ENCODE peak calls at places on chromosomes 4 and X, in five cellular contexts. U, S, C, Z and K are unnamed samples.

GRCh38 chr4:91340843-91341242 is 962.9 kb upstream of the GRID2 start:
- DNase-seq in U (no peak), S (no peak), C (no peak), Z (no peak), K (no peak)

GRCh38 chr4:148814030-148814429 is 371.8 kb upstream of the NR3C2 start:
- DNase-seq in U (peak; percentile 39), S (no peak), C (peak; percentile 86), Z (no peak), K (peak; percentile 45)

GRCh38 chr4:89469930-89470375 is 162.4 kb upstream of the GPRIN3 start:
- DNase-seq in U (no peak), S (no peak), C (peak; percentile 91), Z (peak; percentile 19), K (no peak)

GRCh38 chrX:723781-724180 is 93.2 kb downstream of the SHOX start:
- DNase-seq in U (no peak), S (no peak), C (no peak), Z (no peak), K (no peak)

GRCh38 chr4:65658117-65658516 is 12.2 kb downstream of the EPHA5 start:
- DNase-seq in U (no peak), S (peak; percentile 49), C (no peak), Z (no peak), K (peak; percentile 29)

GRCh38 chr4:110294165-110294564 is 95.8 kb upstream of the ELOVL6 start:
- DNase-seq in U (no peak), S (no peak), C (no peak), Z (no peak), K (no peak)

GRCh38 chr4:76705497-76705896 is 192.4 kb downstream of the SOWAHB start:
- DNase-seq in U (no peak), S (no peak), C (no peak), Z (no peak), K (no peak)

GRCh38 chr4:76663794-76664193 is 228.8 kb downstream of the SHROOM3 start:
- DNase-seq in U (no peak), S (no peak), C (peak; percentile 57), Z (no peak), K (no peak)

GRCh38 chr4:42482516-42483327 is 85.4 kb downstream of the SHISA3 start:
- DNase-seq in U (no peak), S (no peak), C (no peak), Z (no peak), K (no peak)

GRCh38 chr4:65665951-65666523 is 4.3 kb downstream of the EPHA5 start:
- DNase-seq in U (no peak), S (no peak), C (peak; percentile 32), Z (no peak), K (no peak)

GRCh38 chr4:7625073-7625472 is 190.3 kb upstream of the PSAPL1 start:
- DNase-seq in U (no peak), S (no peak), C (no peak), Z (no peak), K (no peak)

GRCh38 chr4:140626982-140627381 is 58.2 kb upstream of the UCP1 start:
- DNase-seq in U (no peak), S (no peak), C (no peak), Z (no peak), K (no peak)
- TF ChIP-seq CTCF in U (no peak), S (no peak), C (peak; percentile 13), Z (no peak), K (no peak)

GRCh38 chr4:122516376-122516775 is 59.9 kb upstream of the IL2 start:
- DNase-seq in U (no peak), S (no peak), C (no peak), Z (no peak), K (no peak)

GRCh38 chr4:122514671-122515070 is 58.1 kb upstream of the IL2 start:
- DNase-seq in U (no peak), S (no peak), C (no peak), Z (no peak), K (no peak)

GRCh38 chr4:122508083-122508482 is 51.6 kb upstream of the IL2 start:
- DNase-seq in U (no peak), S (no peak), C (peak; percentile 11), Z (no peak), K (no peak)

GRCh38 chr4:122517345-122517744 is 60.8 kb upstream of the IL2 start:
- DNase-seq in U (no peak), S (no peak), C (no peak), Z (no peak), K (no peak)

DNA sequence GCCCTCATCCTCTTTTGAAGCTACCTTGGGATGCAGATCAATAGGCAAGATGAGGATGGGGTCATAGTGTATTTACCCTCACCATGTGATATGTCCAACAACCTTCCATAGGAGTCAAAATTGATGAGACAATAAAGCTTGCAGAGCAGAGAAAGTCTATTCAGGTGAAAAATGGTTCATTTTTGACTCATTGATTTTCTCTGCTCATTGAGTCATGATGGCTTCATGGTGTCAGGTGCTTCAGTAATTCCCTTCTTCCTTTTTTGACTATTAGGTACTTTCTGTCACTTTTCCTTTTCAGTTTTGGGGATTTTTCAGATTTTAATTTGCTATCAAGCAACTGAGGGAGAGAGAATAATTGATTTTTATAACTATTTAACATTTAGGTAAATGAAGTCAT is 55.9 kb upstream of the IL2 start:
- DNase-seq in U (no peak), S (no peak), C (no peak), Z (peak; percentile 6), K (no peak)
- H3K4me3 ChIP-seq in U (no peak overlapping the region), S (no peak overlapping the region), C (no peak overlapping the region), Z (no peak overlapping the region), K (no peak overlapping the region)

DNA sequence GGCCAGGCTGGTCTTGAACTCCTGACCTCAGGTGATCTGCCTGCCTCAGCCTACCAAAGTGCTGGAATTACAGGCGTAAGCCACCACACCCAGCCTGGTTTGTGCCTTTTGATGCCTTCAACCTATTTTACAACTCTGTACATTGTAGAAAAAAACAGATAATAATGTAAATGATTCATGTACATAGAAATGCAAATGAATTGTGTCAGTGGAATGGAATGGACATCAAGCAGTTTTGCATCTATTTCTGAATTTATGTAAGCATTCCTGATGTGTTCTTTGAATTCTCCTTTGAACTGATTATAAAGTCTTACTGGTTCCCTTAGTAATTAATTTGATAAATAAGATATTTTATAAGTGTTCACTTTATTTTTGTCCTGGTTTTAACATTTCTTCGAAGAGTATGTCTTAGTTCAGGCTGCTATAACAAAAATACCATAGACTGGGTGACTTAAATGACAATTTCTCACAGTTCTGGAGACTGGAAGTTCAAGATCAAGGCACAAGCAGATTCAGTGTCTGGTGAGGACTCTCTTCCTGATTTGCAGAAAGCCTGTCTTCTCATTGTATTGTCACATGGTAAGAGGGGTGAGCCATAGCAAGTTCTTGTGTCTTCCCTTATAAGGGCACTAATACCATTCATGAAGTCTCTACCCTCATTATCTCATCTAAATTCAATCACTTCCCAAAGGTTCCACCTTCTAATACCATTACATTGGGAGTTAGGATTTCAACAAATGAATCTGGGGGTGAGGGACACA is 162.2 kb upstream of the S100G start:
- DNase-seq in U (no peak), S (no peak), C (peak; percentile 44), Z (no peak), K (no peak)
- H3K27me3 ChIP-seq in U (no peaks in the 10 kb centered on the region), S (no peaks in the 10 kb centered on the region), C (no peaks in the 10 kb centered on the region), Z (no peaks in the 10 kb centered on the region), K (no peaks in the 10 kb centered on the region)

GRCh38 chr4:70666369-70666768 is at the start of gene JCHAIN:
- DNase-seq in U (no peak), S (no peak), C (no peak), Z (peak; percentile 35), K (no peak)
- TF ChIP-seq CTCF in U (no peak), S (no peak), C (no peak), Z (no peak), K (no peak)

GRCh38 chr4:185396724-185397402 is at the start of gene ANKRD37:
- DNase-seq in U (peak; percentile 89), S (no peak), C (peak; percentile 65), Z (no peak), K (peak; percentile 64)

GRCh38 chr4:185399466-185399865 is 2.8 kb downstream of the ANKRD37 start:
- DNase-seq in U (peak; percentile 23), S (no peak), C (peak; percentile 11), Z (no peak), K (no peak)

GRCh38 chr4:185395956-185396723 is 416 bp upstream of the LRP2BP start:
- DNase-seq in U (peak; percentile 99), S (peak; percentile 97), C (peak; percentile 95), Z (peak; percentile 100), K (peak; percentile 95)

GRCh38 chr4:185395255-185395955 is at the start of gene LRP2BP:
- DNase-seq in U (no peak), S (no peak), C (peak; percentile 84), Z (no peak), K (no peak)

DNA sequence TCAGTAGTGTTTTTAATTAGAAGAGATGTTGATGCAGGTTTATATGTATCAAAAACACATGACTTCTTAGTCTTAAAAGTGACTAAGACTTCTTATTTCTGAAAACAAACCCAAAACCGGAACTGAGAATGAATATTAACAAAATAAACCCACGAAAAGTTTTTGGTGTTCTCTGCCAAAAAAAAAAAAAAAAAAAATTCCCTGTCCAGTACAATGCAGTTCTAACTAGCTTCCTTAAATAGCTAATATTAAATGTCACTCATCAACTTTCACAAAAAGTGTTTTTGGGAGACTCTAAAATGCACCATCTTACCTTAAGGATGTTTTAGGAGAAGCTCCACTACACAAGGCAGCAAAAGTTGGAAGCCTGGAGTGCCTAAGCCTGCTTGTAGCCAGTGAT is 2.0 kb downstream of the ANKRD37 start:
- DNase-seq in U (no peak), S (no peak), C (no peak), Z (no peak), K (no peak)
- H3K4me3 ChIP-seq in U (no peak overlapping the region), S (no peak overlapping the region), C (no peak overlapping the region), Z (peak overlapping the region; percentile 41), K (no peak overlapping the region)

GRCh38 chr4:1472911-1473518 is 66.8 kb upstream of the NKX1-1 start:
- DNase-seq in U (no peak), S (no peak), C (no peak), Z (no peak), K (no peak)

GRCh38 chr4:1474126-1475090 is 68.2 kb upstream of the NKX1-1 start:
- DNase-seq in U (no peak), S (no peak), C (no peak), Z (no peak), K (no peak)

GRCh38 chr4:1475277-1476139 is 69.3 kb upstream of the NKX1-1 start:
- DNase-seq in U (no peak), S (no peak), C (no peak), Z (no peak), K (no peak)

GRCh38 chr4:1472148-1472797 is 66.0 kb upstream of the NKX1-1 start:
- DNase-seq in U (no peak), S (peak; percentile 41), C (no peak), Z (no peak), K (no peak)

GRCh38 chr4:1473718-1474117 is 67.5 kb upstream of the NKX1-1 start:
- DNase-seq in U (no peak), S (no peak), C (no peak), Z (no peak), K (no peak)
- H3K27me3 ChIP-seq in U (no peaks in the 10 kb centered on the region), S (peaks cover 60% of the 10 kb centered on the region), C (no peaks in the 10 kb centered on the region), Z (no peaks in the 10 kb centered on the region), K (peaks cover 16% of the 10 kb centered on the region)